ENCODE peak calls at places on chromosome 11, in four cellular contexts. One of them, this sample, is unnamed.

GRCh38 chr11:46696212-46696558 is 4.2 kb downstream of the ARHGAP1 start:
- DNase-seq in progenitor cell of endocrine pancreas: no peak
- DNase-seq in OCI-LY7: no peak
- DNase-seq in A549: no peak
- DNase-seq in this sample: no peak

GRCh38 chr11:64694821-64695365 is 28.1 kb downstream of the NRXN2 start:
- DNase-seq in progenitor cell of endocrine pancreas: no peak
- DNase-seq in OCI-LY7: peak
- DNase-seq in A549: no peak
- DNase-seq in this sample: peak

GRCh38 chr11:58006940-58007339 is 16.7 kb upstream of the OR9Q1 start:
- DNase-seq in progenitor cell of endocrine pancreas: no peak
- DNase-seq in OCI-LY7: no peak
- DNase-seq in A549: no peak
- DNase-seq in this sample: no peak

GRCh38 chr11:111796696-111797095 is 30.5 kb upstream of the PPP2R1B start:
- DNase-seq in progenitor cell of endocrine pancreas: no peak
- DNase-seq in OCI-LY7: no peak
- DNase-seq in A549: no peak
- DNase-seq in this sample: no peak

GRCh38 chr11:69524991-69525411 is 43.5 kb downstream of the LINC01488 start:
- DNase-seq in progenitor cell of endocrine pancreas: no peak
- DNase-seq in OCI-LY7: no peak
- DNase-seq in A549: no peak
- DNase-seq in this sample: peak

GRCh38 chr11:70942593-70942992 is 309.8 kb downstream of the SHANK2 start:
- DNase-seq in progenitor cell of endocrine pancreas: no peak
- DNase-seq in OCI-LY7: peak
- DNase-seq in A549: peak
- DNase-seq in this sample: no peak

GRCh38 chr11:91947215-91947614 is 277.4 kb upstream of the FAT3 start:
- DNase-seq in progenitor cell of endocrine pancreas: no peak
- DNase-seq in OCI-LY7: no peak
- DNase-seq in A549: no peak
- DNase-seq in this sample: no peak

GRCh38 chr11:7604331-7604973 is 68.8 kb downstream of the CYB5R2 start:
- DNase-seq in progenitor cell of endocrine pancreas: no peak
- DNase-seq in OCI-LY7: no peak
- DNase-seq in A549: peak
- DNase-seq in this sample: no peak

GRCh38 chr11:66967670-66968425 is 7.3 kb upstream of the C11orf86 start:
- DNase-seq in progenitor cell of endocrine pancreas: no peak
- DNase-seq in OCI-LY7: no peak
- DNase-seq in A549: peak
- DNase-seq in this sample: no peak

GRCh38 chr11:67506426-67507032 is 1.4 kb upstream of the PITPNM1 start:
- DNase-seq in progenitor cell of endocrine pancreas: no peak
- DNase-seq in OCI-LY7: peak
- DNase-seq in A549: no peak
- DNase-seq in this sample: no peak

GRCh38 chr11:118572914-118573550 is 823 bp downstream of the ARCN1 start:
- DNase-seq in progenitor cell of endocrine pancreas: no peak
- DNase-seq in OCI-LY7: peak
- DNase-seq in A549: peak
- DNase-seq in this sample: no peak

GRCh38 chr11:45105233-45105992 is 41.0 kb upstream of the PRDM11 start:
- DNase-seq in progenitor cell of endocrine pancreas: peak
- DNase-seq in OCI-LY7: peak
- DNase-seq in A549: peak
- DNase-seq in this sample: peak

GRCh38 chr11:57269580-57270021 is 32.6 kb upstream of the APLNR start:
- DNase-seq in progenitor cell of endocrine pancreas: no peak
- DNase-seq in OCI-LY7: no peak
- DNase-seq in A549: no peak
- DNase-seq in this sample: no peak

GRCh38 chr11:30706276-30706675 is 120.1 kb upstream of the MPPED2 start:
- DNase-seq in progenitor cell of endocrine pancreas: no peak
- DNase-seq in OCI-LY7: no peak
- DNase-seq in A549: no peak
- DNase-seq in this sample: no peak

GRCh38 chr11:12189543-12190235 is 79.3 kb downstream of the MICAL2 start:
- DNase-seq in progenitor cell of endocrine pancreas: no peak
- DNase-seq in OCI-LY7: no peak
- DNase-seq in A549: no peak
- DNase-seq in this sample: no peak

GRCh38 chr11:112724194-112724790 is 236.9 kb upstream of the NCAM1 start:
- DNase-seq in progenitor cell of endocrine pancreas: no peak
- DNase-seq in OCI-LY7: no peak
- DNase-seq in A549: no peak
- DNase-seq in this sample: no peak

GRCh38 chr11:73344191-73344607 is 32.0 kb upstream of the RELT start:
- DNase-seq in progenitor cell of endocrine pancreas: no peak
- DNase-seq in OCI-LY7: no peak
- DNase-seq in A549: no peak
- DNase-seq in this sample: no peak

GRCh38 chr11:100753562-100753961 is 66.5 kb downstream of the ARHGAP42 start:
- DNase-seq in progenitor cell of endocrine pancreas: no peak
- DNase-seq in OCI-LY7: no peak
- DNase-seq in A549: no peak
- DNase-seq in this sample: no peak

GRCh38 chr11:67266424-67267187 is at the start of gene GRK2:
- DNase-seq in progenitor cell of endocrine pancreas: no peak
- DNase-seq in OCI-LY7: peak
- DNase-seq in A549: peak
- DNase-seq in this sample: peak

GRCh38 chr11:92837595-92837994 is 131.9 kb upstream of the MTNR1B start:
- DNase-seq in progenitor cell of endocrine pancreas: no peak
- DNase-seq in OCI-LY7: no peak
- DNase-seq in A549: no peak
- DNase-seq in this sample: no peak

GRCh38 chr11:70323811-70324210 is 53.3 kb downstream of the PPFIA1 start:
- DNase-seq in progenitor cell of endocrine pancreas: no peak
- DNase-seq in OCI-LY7: no peak
- DNase-seq in A549: no peak
- DNase-seq in this sample: no peak

GRCh38 chr11:63614136-63614664 is at the start of gene PLAAT3:
- DNase-seq in progenitor cell of endocrine pancreas: peak
- DNase-seq in OCI-LY7: no peak
- DNase-seq in A549: peak
- DNase-seq in this sample: peak

GRCh38 chr11:6630632-6631291 is 11.5 kb upstream of the TPP1 start:
- DNase-seq in progenitor cell of endocrine pancreas: no peak
- DNase-seq in OCI-LY7: no peak
- DNase-seq in A549: no peak
- DNase-seq in this sample: no peak

GRCh38 chr11:102575016-102575415 is 44.5 kb upstream of the MMP7 start:
- DNase-seq in progenitor cell of endocrine pancreas: no peak
- DNase-seq in OCI-LY7: no peak
- DNase-seq in A549: no peak
- DNase-seq in this sample: no peak

GRCh38 chr11:131583823-131584222 is 213.4 kb downstream of the NTM start:
- DNase-seq in progenitor cell of endocrine pancreas: no peak
- DNase-seq in OCI-LY7: no peak
- DNase-seq in A549: no peak
- DNase-seq in this sample: no peak

GRCh38 chr11:131580466-131580865 is 210.1 kb downstream of the NTM start:
- DNase-seq in progenitor cell of endocrine pancreas: no peak
- DNase-seq in OCI-LY7: no peak
- DNase-seq in A549: no peak
- DNase-seq in this sample: no peak

GRCh38 chr11:131582021-131582531 is 211.7 kb downstream of the NTM start:
- DNase-seq in progenitor cell of endocrine pancreas: no peak
- DNase-seq in OCI-LY7: no peak
- DNase-seq in A549: no peak
- DNase-seq in this sample: no peak

GRCh38 chr11:131581006-131581405 is 210.6 kb downstream of the NTM start:
- DNase-seq in progenitor cell of endocrine pancreas: no peak
- DNase-seq in OCI-LY7: no peak
- DNase-seq in A549: no peak
- DNase-seq in this sample: no peak

DNA sequence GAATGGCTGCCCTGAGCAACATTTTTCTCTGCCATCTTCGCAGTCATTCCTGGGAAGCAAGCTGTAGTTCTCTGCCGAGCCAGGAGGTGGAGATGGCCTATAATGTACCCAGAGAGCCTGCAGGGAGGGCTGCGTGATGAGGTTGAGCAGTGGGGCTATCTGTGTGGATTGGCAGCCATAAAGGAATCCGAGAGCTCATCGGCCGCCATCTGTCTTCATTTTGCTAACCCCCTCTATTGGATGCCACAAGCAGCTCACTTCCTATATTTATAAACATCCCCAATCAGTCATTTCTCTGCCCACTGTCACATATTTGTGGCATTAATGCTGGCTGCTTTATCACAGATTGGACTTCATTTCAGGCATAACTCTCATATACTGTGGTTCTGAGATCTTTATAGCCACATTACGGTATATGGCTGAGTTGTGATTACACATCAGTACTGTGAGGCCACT is 209.5 kb downstream of the NTM start:
- DNase-seq in progenitor cell of endocrine pancreas: no peak
- DNase-seq in OCI-LY7: peak
- DNase-seq in A549: peak
- DNase-seq in this sample: no peak
- TF ChIP-seq CTCF in progenitor cell of endocrine pancreas: peak
- TF ChIP-seq CTCF in OCI-LY7: peak
- TF ChIP-seq CTCF in A549: no peak
- TF ChIP-seq CTCF in this sample: no peak

GRCh38 chr11:122115520-122116343 is at the start of gene BLID:
- DNase-seq in progenitor cell of endocrine pancreas: peak
- DNase-seq in OCI-LY7: peak
- DNase-seq in A549: peak
- DNase-seq in this sample: no peak
- TF ChIP-seq CTCF in progenitor cell of endocrine pancreas: peak
- TF ChIP-seq CTCF in OCI-LY7: peak
- TF ChIP-seq CTCF in A549: peak
- TF ChIP-seq CTCF in this sample: no peak

DNA sequence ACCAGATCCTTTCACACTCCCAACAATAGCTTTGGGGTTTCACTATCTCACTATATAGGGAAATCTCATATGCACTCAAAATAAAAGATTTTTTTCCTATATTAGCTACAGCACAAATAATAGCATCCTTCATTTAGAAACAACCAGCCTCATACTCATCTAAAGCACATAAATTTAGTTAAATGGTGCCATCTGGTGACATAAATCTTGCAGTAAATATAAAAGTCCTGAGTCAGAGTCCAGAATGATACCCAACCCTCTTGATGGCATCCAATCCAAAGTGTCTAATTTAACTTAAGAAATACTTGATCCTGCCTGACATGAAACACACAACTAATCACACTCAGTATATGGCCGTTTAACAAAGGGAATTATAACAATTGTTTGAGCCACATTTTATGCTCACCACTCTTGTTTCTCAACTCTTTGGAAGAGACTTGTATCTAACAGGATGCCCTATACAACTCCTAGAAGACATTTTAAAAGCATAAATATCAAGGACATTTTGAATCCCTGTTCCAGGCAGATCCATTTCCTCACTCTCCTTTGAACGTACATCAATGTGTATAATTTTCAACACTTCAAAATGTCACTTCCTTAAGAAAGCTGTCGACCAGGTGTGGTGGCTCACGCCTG is 36.2 kb downstream of the DLG2 start:
- DNase-seq in progenitor cell of endocrine pancreas: no peak
- DNase-seq in OCI-LY7: peak
- DNase-seq in A549: peak
- DNase-seq in this sample: peak
- TF ChIP-seq CTCF in progenitor cell of endocrine pancreas: peak
- TF ChIP-seq CTCF in OCI-LY7: peak
- TF ChIP-seq CTCF in A549: peak
- TF ChIP-seq CTCF in this sample: peak

GRCh38 chr11:96215826-96216225 is 127.2 kb downstream of the MAML2 start:
- DNase-seq in progenitor cell of endocrine pancreas: no peak
- DNase-seq in OCI-LY7: peak
- DNase-seq in A549: no peak
- DNase-seq in this sample: no peak

GRCh38 chr11:96213500-96213899 is 129.5 kb downstream of the MAML2 start:
- DNase-seq in progenitor cell of endocrine pancreas: no peak
- DNase-seq in OCI-LY7: no peak
- DNase-seq in A549: peak
- DNase-seq in this sample: no peak

GRCh38 chr11:96214745-96215093 is 128.3 kb downstream of the MAML2 start:
- DNase-seq in progenitor cell of endocrine pancreas: no peak
- DNase-seq in OCI-LY7: no peak
- DNase-seq in A549: no peak
- DNase-seq in this sample: no peak

GRCh38 chr11:96217206-96217605 is 125.8 kb downstream of the MAML2 start:
- DNase-seq in progenitor cell of endocrine pancreas: no peak
- DNase-seq in OCI-LY7: no peak
- DNase-seq in A549: no peak
- DNase-seq in this sample: no peak

DNA sequence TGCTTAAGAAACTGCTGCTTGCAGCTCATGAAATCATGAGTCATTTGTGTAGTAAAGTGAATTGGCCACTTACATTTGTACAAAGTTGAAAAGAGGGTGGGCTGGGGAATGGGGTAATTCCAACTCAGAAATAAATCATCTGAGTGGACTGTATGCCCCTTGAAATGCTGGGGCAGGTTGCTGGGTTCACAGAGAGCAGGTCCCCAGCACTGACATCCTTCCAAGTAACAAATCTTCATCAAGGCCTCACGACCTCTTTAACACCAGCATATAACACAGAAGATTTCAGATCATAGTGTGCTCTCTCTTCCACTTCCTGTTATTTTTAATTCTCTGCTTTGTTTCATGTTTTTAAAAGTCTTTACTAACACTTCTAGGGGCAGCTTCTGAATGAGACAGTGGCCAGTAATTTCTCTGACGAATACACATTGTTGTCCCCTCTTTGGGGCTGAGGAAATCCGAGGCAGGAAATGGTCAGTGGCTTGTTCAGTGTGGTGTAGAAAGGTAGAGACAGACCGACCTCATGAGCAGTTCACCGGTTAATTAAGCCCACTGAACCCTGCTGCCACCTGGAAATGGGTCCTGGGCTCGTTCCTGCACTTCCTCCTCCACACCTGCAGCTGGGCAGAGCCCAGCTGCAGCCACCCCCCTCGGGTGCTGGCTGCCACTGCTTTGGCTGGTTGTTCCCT is 127.8 kb downstream of the MAML2 start:
- DNase-seq in progenitor cell of endocrine pancreas: no peak
- DNase-seq in OCI-LY7: peak
- DNase-seq in A549: peak
- DNase-seq in this sample: peak
- TF ChIP-seq CTCF in progenitor cell of endocrine pancreas: no peak
- TF ChIP-seq CTCF in OCI-LY7: no peak
- TF ChIP-seq CTCF in A549: no peak
- TF ChIP-seq CTCF in this sample: no peak

GRCh38 chr11:86955674-86956522 is 703 bp upstream of the FZD4 start:
- DNase-seq in progenitor cell of endocrine pancreas: peak
- DNase-seq in OCI-LY7: peak
- DNase-seq in A549: peak
- DNase-seq in this sample: peak
- TF ChIP-seq CTCF in progenitor cell of endocrine pancreas: peak
- TF ChIP-seq CTCF in OCI-LY7: peak
- TF ChIP-seq CTCF in A549: peak
- TF ChIP-seq CTCF in this sample: no peak